ENCODE peak calls at places on chromosomes 5 and 9, in nine cellular contexts. U, J, P, Z, Q, L, F, Y and T are unnamed samples.

GRCh38 chr5:91486638-91487037 is 103.5 kb upstream of the ARRDC3 start:
- DNase-seq in Z (no peak), Y (no peak), L (no peak), Q (no peak), J (no peak), U (no peak), F (no peak), P (no peak), T (no peak)

GRCh38 chr9:111728143-111728542 is 66.6 kb downstream of the SHOC1 start:
- DNase-seq in Q (no peak), U (peak; percentile 50), J (no peak), Y (no peak), Z (no peak), L (no peak), P (no peak), F (no peak), T (no peak)

GRCh38 chr5:141369994-141370848 is at the start of gene PCDHGB3:
- DNase-seq in P (no peak), J (no peak), Q (no peak), U (no peak), Z (peak; percentile 30), Y (no peak), L (no peak), F (peak; percentile 75), T (no peak)

GRCh38 chr5:31165729-31166128 is 27.8 kb upstream of the CDH6 start:
- DNase-seq in F (no peak), U (no peak), J (no peak), Q (no peak), P (no peak), Z (no peak), Y (no peak), L (no peak), T (no peak)

GRCh38 chr5:67206381-67207328 is 10.1 kb upstream of the CD180 start:
- DNase-seq in Z (peak; percentile 73), Q (peak; percentile 73), J (peak; percentile 59), P (no peak), Y (no peak), U (peak; percentile 82), L (no peak), F (no peak), T (peak; percentile 76)

GRCh38 chr5:107501965-107502691 is 168.6 kb downstream of the EFNA5 start:
- DNase-seq in L (no peak), F (no peak), Q (no peak), U (no peak), P (no peak), J (no peak), Y (no peak), Z (no peak), T (no peak)

GRCh38 chr9:92767078-92768054 is 2.7 kb upstream of the BICD2 start:
- DNase-seq in U (no peak), Z (no peak), J (no peak), F (no peak), P (no peak), L (no peak), Y (no peak), Q (no peak), T (no peak)

GRCh38 chr5:160251406-160252155 is 22.3 kb downstream of the FABP6 start:
- DNase-seq in L (no peak), Q (no peak), F (no peak), Y (no peak), U (no peak), J (no peak), Z (no peak), P (no peak), T (no peak)

GRCh38 chr9:92774274-92774673 is 9.6 kb upstream of the BICD2 start:
- DNase-seq in J (no peak), L (no peak), F (no peak), Q (no peak), U (no peak), P (no peak), Y (no peak), Z (no peak), T (no peak)

GRCh38 chr5:84382363-84383295 is 2.1 kb downstream of the EDIL3 start:
- DNase-seq in U (no peak), Y (peak; percentile 75), Z (no peak), P (no peak), J (no peak), L (peak; percentile 83), Q (no peak), F (peak; percentile 48), T (no peak)

GRCh38 chr9:68704804-68705635 is at the start of gene PIP5K1B:
- DNase-seq in U (no peak), Q (no peak), F (peak; percentile 85), J (peak; percentile 81), L (peak; percentile 73), P (peak; percentile 22), Y (peak; percentile 87), Z (no peak), T (no peak)

GRCh38 chr9:127170652-127171051 is 48.2 kb upstream of the ANGPTL2 start:
- DNase-seq in L (no peak), P (no peak), Q (no peak), J (no peak), U (no peak), Y (no peak), Z (no peak), F (no peak), T (no peak)

GRCh38 chr5:56481147-56481997 is 248.2 kb upstream of the ANKRD55 start:
- DNase-seq in Y (peak; percentile 65), J (no peak), P (no peak), Z (no peak), L (peak; percentile 28), F (peak; percentile 72), Q (peak; percentile 22), U (no peak), T (peak; percentile 27)